ENCODE peak calls at places on chromosomes 7 and 10, in four cellular contexts. U is GM12878, F is SK-N-SH, H is K562. B is an unnamed sample.

GRCh38 chr10:88101666-88102065 is 238.2 kb downstream of the PTEN start:
- DNase-seq in U (no peak), H (no peak), F (no peak), B (no peak)

GRCh38 chr7:37083311-37084096 is 359.2 kb upstream of the AOAH start:
- DNase-seq in F (no peak), H (no peak), U (no peak), B (no peak)

GRCh38 chr10:58637372-58637771 is 124.7 kb downstream of the BICC1 start:
- DNase-seq in F (no peak), U (no peak), H (no peak), B (peak)

GRCh38 chr10:51010977-51011376 is 63.3 kb upstream of the PRKG1 start:
- DNase-seq in F (peak), U (peak), H (peak), B (peak)

GRCh38 chr10:124470544-124471449 is 9.2 kb downstream of the LHPP start:
- DNase-seq in H (no peak), U (no peak), F (no peak), B (peak)

GRCh38 chr10:78772486-78772885 is 296.3 kb upstream of the ZMIZ1 start:
- DNase-seq in H (no peak), U (no peak), F (no peak), B (no peak)

GRCh38 chr10:13961096-13961495 is 369.6 kb downstream of the FRMD4A start:
- DNase-seq in U (no peak), H (no peak), F (no peak), B (no peak)

GRCh38 chr7:140810830-140811556 is 113.7 kb downstream of the BRAF start:
- DNase-seq in H (peak), U (peak), F (peak), B (peak)

GRCh38 chr7:30659312-30659711 is 22.9 kb downstream of the CRHR2 start:
- DNase-seq in U (no peak), F (no peak), H (no peak), B (no peak)

GRCh38 chr7:93044147-93044810 is 73.5 kb downstream of the SAMD9 start:
- DNase-seq in F (no peak), H (no peak), U (no peak), B (no peak)

DNA sequence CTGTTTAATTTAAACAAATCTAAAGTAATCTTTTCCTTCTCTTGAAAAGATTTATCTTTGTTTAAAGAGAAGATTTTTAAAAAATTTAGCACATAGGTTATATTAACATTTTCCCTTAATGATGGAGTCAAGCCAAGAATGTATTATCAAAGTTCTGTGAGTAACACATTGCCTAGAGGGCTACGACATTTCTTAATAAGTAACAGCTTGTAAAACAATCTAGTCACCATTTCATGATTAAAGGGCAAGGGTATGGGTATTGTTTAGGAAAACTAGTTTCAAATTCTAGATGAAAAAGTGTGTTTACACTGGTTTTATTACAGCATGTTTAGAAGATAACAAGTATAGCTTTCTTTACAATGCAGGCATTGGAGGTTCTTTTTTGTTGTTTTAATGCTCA is 28.6 kb upstream of the LAMB4 start:
- DNase-seq in H (no peak), U (no peak), F (no peak), B (no peak)
- TF ChIP-seq NFIC in H (no peak), U (no peak), F (no peak), B (no peak)

DNA sequence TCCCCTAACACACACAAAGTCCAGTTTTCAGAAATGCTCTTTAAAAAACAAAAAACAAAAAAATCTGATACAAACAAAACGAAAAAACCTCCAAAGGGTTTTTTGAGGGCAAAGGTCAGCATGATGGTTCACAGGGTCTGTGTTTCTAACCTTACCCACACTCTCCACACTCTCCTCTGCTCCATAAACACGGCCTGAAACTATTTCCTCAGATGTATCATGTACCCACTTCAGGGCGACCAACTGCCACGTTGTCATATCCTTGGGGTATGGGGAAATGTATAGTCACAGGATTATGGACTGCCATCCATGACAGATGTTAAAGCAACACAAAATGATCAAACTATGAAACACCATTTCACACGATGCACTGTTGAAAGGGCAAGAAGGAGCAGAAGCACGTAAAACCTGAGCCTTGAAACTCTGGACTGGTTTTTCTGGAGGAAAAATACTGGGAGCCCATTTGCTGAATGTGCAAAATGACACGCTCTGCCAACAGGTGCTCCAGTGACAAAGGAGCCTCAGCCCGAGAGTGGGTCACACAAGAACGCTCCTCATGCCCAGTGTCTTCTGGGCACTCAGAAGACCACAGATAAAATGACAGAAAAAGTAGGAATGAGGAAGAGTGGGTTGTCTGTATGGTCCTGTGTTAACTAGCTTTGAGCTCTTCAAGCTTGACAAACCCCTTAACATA is 15.8 kb downstream of the NAPEPLD start:
- DNase-seq in H (no peak), F (no peak), U (no peak), B (no peak)
- TF ChIP-seq NFIC in H (no peak), F (no peak), U (no peak), B (no peak)

GRCh38 chr10:131891929-131892816 is 8.6 kb upstream of the PPP2R2D start:
- DNase-seq in F (no peak), H (no peak), U (no peak), B (peak)

GRCh38 chr10:131888186-131888604 is 12.6 kb upstream of the PPP2R2D start:
- DNase-seq in H (no peak), U (no peak), F (no peak), B (no peak)

GRCh38 chr10:131889755-131890154 is 11.1 kb upstream of the PPP2R2D start:
- DNase-seq in H (no peak), F (no peak), U (no peak), B (no peak)

GRCh38 chr10:131891196-131891928 is 9.4 kb upstream of the PPP2R2D start:
- DNase-seq in F (peak), H (peak), U (no peak), B (peak)

DNA sequence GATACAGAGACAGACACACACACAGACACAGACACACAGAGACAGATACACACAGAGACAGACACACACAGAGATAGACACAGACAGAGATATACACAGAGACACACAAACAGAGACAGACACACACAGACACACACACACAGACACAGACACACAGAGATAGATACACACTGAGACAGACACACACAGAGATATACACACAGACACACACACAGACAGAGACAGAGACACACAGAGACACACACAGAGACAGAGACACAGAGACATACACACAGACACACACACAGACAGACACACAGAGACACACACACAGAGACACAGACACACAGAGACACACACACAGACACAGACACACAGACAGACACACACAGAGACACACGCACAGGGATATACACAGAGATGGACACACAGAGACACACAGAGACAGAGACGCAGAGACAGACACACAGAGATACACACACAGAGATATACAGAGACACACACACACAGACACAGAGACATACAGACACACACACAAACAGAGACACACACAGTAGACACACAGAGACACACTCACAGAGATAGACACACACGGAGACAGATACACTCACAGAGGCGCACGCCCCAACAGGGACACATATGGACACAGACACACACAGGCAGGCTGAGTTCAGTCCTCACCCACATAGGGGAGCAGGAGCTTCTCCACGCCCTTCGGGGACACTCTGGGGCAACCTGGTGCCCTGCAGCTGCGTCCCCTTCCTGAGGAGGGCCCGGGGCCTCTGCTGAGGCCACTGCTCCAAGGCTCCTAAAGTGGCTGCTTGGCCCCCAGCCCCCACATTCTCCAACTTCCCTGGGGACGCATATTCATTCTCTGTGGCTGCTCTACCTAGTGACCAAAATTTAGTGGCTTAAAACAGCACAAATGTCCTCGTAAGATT is 10.3 kb upstream of the PPP2R2D start:
- DNase-seq in F (no peak), U (no peak), H (no peak), B (no peak)
- TF ChIP-seq NFIC in F (no peak), U (no peak), H (peak), B (no peak)

GRCh38 chr10:131948501-131948900 is 33.2 kb downstream of the BNIP3 start:
- DNase-seq in F (no peak), U (no peak), H (no peak), B (no peak)
- TF ChIP-seq NFIC in F (no peak), U (no peak), H (no peak), B (no peak)

GRCh38 chr7:126569402-126569801 is 683.3 kb downstream of the GRM8 start:
- DNase-seq in U (peak), F (no peak), H (no peak), B (no peak)
- TF ChIP-seq NFIC in U (peak), F (no peak), H (no peak), B (no peak)

GRCh38 chr10:113689574-113689973 is 9.9 kb downstream of the CASP7 start:
- DNase-seq in F (no peak), U (no peak), H (no peak), B (no peak)

GRCh38 chr10:113683300-113683699 is 3.6 kb downstream of the CASP7 start:
- DNase-seq in H (no peak), U (no peak), F (no peak), B (no peak)

GRCh38 chr10:113689057-113689456 is 9.3 kb downstream of the CASP7 start:
- DNase-seq in U (no peak), H (no peak), F (no peak), B (no peak)

GRCh38 chr10:113687041-113687440 is 7.3 kb downstream of the CASP7 start:
- DNase-seq in F (no peak), H (no peak), U (no peak), B (no peak)

GRCh38 chr10:113686028-113686427 is 6.3 kb downstream of the CASP7 start:
- DNase-seq in U (no peak), F (no peak), H (no peak), B (no peak)
- TF ChIP-seq NFIC in U (no peak), F (no peak), H (no peak), B (no peak)